ENCODE peak calls at places on chromosome 11, in six cellular contexts. One of them, this sample, is unnamed.

GRCh38 chr11:75346912-75347647 is 4.4 kb downstream of the ARRB1 start:
- DNase-seq in neural progenitor cell: no peak
- DNase-seq in GM23338: no peak
- DNase-seq in K562: no peak
- DNase-seq in HCT116: no peak
- DNase-seq in fibroblast of lung: peak
- DNase-seq in this sample: no peak

GRCh38 chr11:13956988-13957387 is 5.5 kb upstream of the SPON1 start:
- DNase-seq in neural progenitor cell: no peak
- DNase-seq in GM23338: no peak
- DNase-seq in K562: no peak
- DNase-seq in HCT116: no peak
- DNase-seq in fibroblast of lung: no peak
- DNase-seq in this sample: no peak

GRCh38 chr11:85742348-85742747 is 56.4 kb upstream of the CCDC89 start:
- DNase-seq in neural progenitor cell: no peak
- DNase-seq in GM23338: no peak
- DNase-seq in K562: no peak
- DNase-seq in HCT116: no peak
- DNase-seq in fibroblast of lung: no peak
- DNase-seq in this sample: no peak

GRCh38 chr11:115941481-115941993 is 437.3 kb upstream of the CADM1 start:
- DNase-seq in neural progenitor cell: no peak
- DNase-seq in GM23338: no peak
- DNase-seq in K562: peak
- DNase-seq in HCT116: no peak
- DNase-seq in fibroblast of lung: peak
- DNase-seq in this sample: no peak

GRCh38 chr11:1310772-1311468 is 1.5 kb upstream of the TOLLIP start:
- DNase-seq in neural progenitor cell: no peak
- DNase-seq in GM23338: no peak
- DNase-seq in K562: no peak
- DNase-seq in HCT116: no peak
- DNase-seq in fibroblast of lung: no peak
- DNase-seq in this sample: no peak

GRCh38 chr11:81987829-81988472 is 745.7 kb downstream of the FAM181B start:
- DNase-seq in neural progenitor cell: no peak
- DNase-seq in GM23338: no peak
- DNase-seq in K562: no peak
- DNase-seq in HCT116: no peak
- DNase-seq in fibroblast of lung: peak
- DNase-seq in this sample: no peak

GRCh38 chr11:69477111-69477510 is 4.4 kb upstream of the LINC01488 start:
- DNase-seq in neural progenitor cell: no peak
- DNase-seq in GM23338: no peak
- DNase-seq in K562: no peak
- DNase-seq in HCT116: no peak
- DNase-seq in fibroblast of lung: no peak
- DNase-seq in this sample: no peak

GRCh38 chr11:94934362-94934761 is 39.0 kb downstream of the CWC15 start:
- DNase-seq in neural progenitor cell: peak
- DNase-seq in GM23338: peak
- DNase-seq in K562: no peak
- DNase-seq in HCT116: no peak
- DNase-seq in fibroblast of lung: peak
- DNase-seq in this sample: peak

GRCh38 chr11:63713776-63714175 is 32.5 kb downstream of the RTN3 start:
- DNase-seq in neural progenitor cell: no peak
- DNase-seq in GM23338: no peak
- DNase-seq in K562: no peak
- DNase-seq in HCT116: no peak
- DNase-seq in fibroblast of lung: no peak
- DNase-seq in this sample: no peak

GRCh38 chr11:22957890-22958289 is 97.6 kb upstream of the CCDC179 start:
- DNase-seq in neural progenitor cell: no peak
- DNase-seq in GM23338: no peak
- DNase-seq in K562: no peak
- DNase-seq in HCT116: no peak
- DNase-seq in fibroblast of lung: no peak
- DNase-seq in this sample: peak

GRCh38 chr11:44766972-44767278 is 40.2 kb downstream of the TSPAN18 start:
- DNase-seq in neural progenitor cell: no peak
- DNase-seq in GM23338: no peak
- DNase-seq in K562: no peak
- DNase-seq in HCT116: no peak
- DNase-seq in fibroblast of lung: no peak
- DNase-seq in this sample: no peak

GRCh38 chr11:87604350-87604749 is 566.6 kb downstream of the TMEM135 start:
- DNase-seq in neural progenitor cell: no peak
- DNase-seq in GM23338: no peak
- DNase-seq in K562: no peak
- DNase-seq in HCT116: no peak
- DNase-seq in fibroblast of lung: no peak
- DNase-seq in this sample: no peak

GRCh38 chr11:108698844-108699642 is 34.2 kb downstream of the DDX10 start:
- DNase-seq in neural progenitor cell: no peak
- DNase-seq in GM23338: no peak
- DNase-seq in K562: no peak
- DNase-seq in HCT116: no peak
- DNase-seq in fibroblast of lung: no peak
- DNase-seq in this sample: no peak

GRCh38 chr11:59766542-59766941 is 11.4 kb downstream of the STX3 start:
- DNase-seq in neural progenitor cell: peak
- DNase-seq in GM23338: no peak
- DNase-seq in K562: peak
- DNase-seq in HCT116: no peak
- DNase-seq in fibroblast of lung: no peak
- DNase-seq in this sample: no peak

GRCh38 chr11:22193348-22194051 is 615 bp downstream of the ANO5 start:
- DNase-seq in neural progenitor cell: peak
- DNase-seq in GM23338: peak
- DNase-seq in K562: peak
- DNase-seq in HCT116: no peak
- DNase-seq in fibroblast of lung: no peak
- DNase-seq in this sample: peak

GRCh38 chr11:2271077-2271326 is 614 bp upstream of the ASCL2 start:
- DNase-seq in neural progenitor cell: peak
- DNase-seq in GM23338: peak
- DNase-seq in K562: peak
- DNase-seq in HCT116: no peak
- DNase-seq in fibroblast of lung: no peak
- DNase-seq in this sample: no peak

GRCh38 chr11:124807201-124807600 is 7.0 kb upstream of the MSANTD2 start:
- DNase-seq in neural progenitor cell: no peak
- DNase-seq in GM23338: no peak
- DNase-seq in K562: no peak
- DNase-seq in HCT116: no peak
- DNase-seq in fibroblast of lung: no peak
- DNase-seq in this sample: no peak

GRCh38 chr11:68128682-68129327 is 7.6 kb upstream of the CHKA start:
- DNase-seq in neural progenitor cell: no peak
- DNase-seq in GM23338: peak
- DNase-seq in K562: peak
- DNase-seq in HCT116: no peak
- DNase-seq in fibroblast of lung: peak
- DNase-seq in this sample: no peak

GRCh38 chr11:110098645-110099044 is 5.5 kb downstream of the ZC3H12C start:
- DNase-seq in neural progenitor cell: no peak
- DNase-seq in GM23338: no peak
- DNase-seq in K562: no peak
- DNase-seq in HCT116: no peak
- DNase-seq in fibroblast of lung: no peak
- DNase-seq in this sample: peak

GRCh38 chr11:102279641-102280170 is 37.6 kb upstream of the BIRC3 start:
- DNase-seq in neural progenitor cell: no peak
- DNase-seq in GM23338: peak
- DNase-seq in K562: no peak
- DNase-seq in HCT116: no peak
- DNase-seq in fibroblast of lung: peak
- DNase-seq in this sample: peak

GRCh38 chr11:59668188-59668949 is 468 bp downstream of the PATL1 start:
- DNase-seq in neural progenitor cell: peak
- DNase-seq in GM23338: peak
- DNase-seq in K562: peak
- DNase-seq in HCT116: no peak
- DNase-seq in fibroblast of lung: peak
- DNase-seq in this sample: peak

GRCh38 chr11:62340269-62340901 is 3.1 kb downstream of the ASRGL1 start:
- DNase-seq in neural progenitor cell: peak
- DNase-seq in GM23338: peak
- DNase-seq in K562: peak
- DNase-seq in HCT116: peak
- DNase-seq in fibroblast of lung: peak
- DNase-seq in this sample: peak

GRCh38 chr11:35717043-35717442 is 54.5 kb downstream of the TRIM44 start:
- DNase-seq in neural progenitor cell: peak
- DNase-seq in GM23338: peak
- DNase-seq in K562: no peak
- DNase-seq in HCT116: no peak
- DNase-seq in fibroblast of lung: no peak
- DNase-seq in this sample: no peak

GRCh38 chr11:75780888-75781287 is 12.3 kb downstream of the DGAT2 start:
- DNase-seq in neural progenitor cell: no peak
- DNase-seq in GM23338: no peak
- DNase-seq in K562: no peak
- DNase-seq in HCT116: no peak
- DNase-seq in fibroblast of lung: no peak
- DNase-seq in this sample: no peak

GRCh38 chr11:64843971-64844329 is 503 bp downstream of the CDC42BPG start:
- DNase-seq in neural progenitor cell: no peak
- DNase-seq in GM23338: no peak
- DNase-seq in K562: no peak
- DNase-seq in HCT116: no peak
- DNase-seq in fibroblast of lung: no peak
- DNase-seq in this sample: no peak
- H3K27ac ChIP-seq in neural progenitor cell: no peak
- H3K27ac ChIP-seq in GM23338: no peak
- H3K27ac ChIP-seq in K562: peak
- H3K27ac ChIP-seq in HCT116: peak
- H3K27ac ChIP-seq in fibroblast of lung: no peak
- H3K27ac ChIP-seq in this sample: peak

DNA sequence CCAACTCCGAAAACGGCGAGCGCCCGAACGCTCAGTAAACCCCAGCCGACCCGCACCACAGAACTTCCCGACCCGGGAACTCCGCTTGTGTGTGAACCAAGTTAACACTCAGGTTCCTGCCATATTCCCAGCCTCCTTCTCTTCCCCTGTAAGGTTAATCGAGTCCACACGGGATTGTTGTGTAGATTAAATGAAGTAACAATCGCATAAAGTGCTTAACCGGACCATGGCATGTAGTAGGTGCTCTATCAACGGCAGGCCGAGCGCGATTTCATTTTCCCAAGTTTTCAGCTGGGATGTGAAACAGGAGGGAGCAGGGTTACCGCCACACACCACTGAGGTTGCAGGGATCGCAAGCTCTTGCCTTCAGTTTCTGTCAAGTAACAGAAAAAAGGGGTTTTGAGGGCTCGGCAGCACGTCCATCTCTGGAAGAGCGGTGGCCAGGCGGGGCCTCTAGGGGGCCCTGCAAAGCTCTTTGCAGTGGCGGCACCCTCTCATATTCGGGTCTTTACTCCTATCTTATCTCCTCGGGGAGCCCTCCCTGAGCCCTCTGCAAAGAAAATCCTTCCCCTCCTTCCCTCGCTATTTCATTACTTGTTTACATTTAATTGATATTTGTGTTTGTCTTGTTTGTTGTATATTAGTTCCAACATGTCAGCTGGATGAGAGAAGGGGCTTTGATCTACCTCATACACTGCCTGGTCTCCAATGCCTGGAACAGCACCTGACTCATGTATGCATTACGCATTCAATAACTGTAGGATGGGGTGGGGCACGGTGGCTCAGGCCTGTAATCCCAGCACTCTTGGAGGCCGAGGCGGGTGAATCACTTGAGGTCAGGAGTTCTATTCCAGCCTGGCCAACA is 792 bp upstream of the PLEKHA7 start:
- DNase-seq in neural progenitor cell: peak
- DNase-seq in GM23338: peak
- DNase-seq in K562: peak
- DNase-seq in HCT116: peak
- DNase-seq in fibroblast of lung: peak
- DNase-seq in this sample: peak
- TF ChIP-seq EZH2 in neural progenitor cell: no peak
- TF ChIP-seq EZH2 in GM23338: peak
- TF ChIP-seq EZH2 in K562: peak
- TF ChIP-seq EZH2 in HCT116: no peak
- TF ChIP-seq EZH2 in fibroblast of lung: peak
- TF ChIP-seq EZH2 in this sample: no peak

GRCh38 chr11:66268953-66269906 is 791 bp downstream of the RAB1B start:
- DNase-seq in neural progenitor cell: peak
- DNase-seq in GM23338: peak
- DNase-seq in K562: peak
- DNase-seq in HCT116: no peak
- DNase-seq in fibroblast of lung: peak
- DNase-seq in this sample: peak
- TF ChIP-seq CTCF in neural progenitor cell: peak
- TF ChIP-seq CTCF in GM23338: peak
- TF ChIP-seq CTCF in K562: peak
- TF ChIP-seq CTCF in HCT116: no peak
- TF ChIP-seq CTCF in fibroblast of lung: peak
- TF ChIP-seq CTCF in this sample: peak

DNA sequence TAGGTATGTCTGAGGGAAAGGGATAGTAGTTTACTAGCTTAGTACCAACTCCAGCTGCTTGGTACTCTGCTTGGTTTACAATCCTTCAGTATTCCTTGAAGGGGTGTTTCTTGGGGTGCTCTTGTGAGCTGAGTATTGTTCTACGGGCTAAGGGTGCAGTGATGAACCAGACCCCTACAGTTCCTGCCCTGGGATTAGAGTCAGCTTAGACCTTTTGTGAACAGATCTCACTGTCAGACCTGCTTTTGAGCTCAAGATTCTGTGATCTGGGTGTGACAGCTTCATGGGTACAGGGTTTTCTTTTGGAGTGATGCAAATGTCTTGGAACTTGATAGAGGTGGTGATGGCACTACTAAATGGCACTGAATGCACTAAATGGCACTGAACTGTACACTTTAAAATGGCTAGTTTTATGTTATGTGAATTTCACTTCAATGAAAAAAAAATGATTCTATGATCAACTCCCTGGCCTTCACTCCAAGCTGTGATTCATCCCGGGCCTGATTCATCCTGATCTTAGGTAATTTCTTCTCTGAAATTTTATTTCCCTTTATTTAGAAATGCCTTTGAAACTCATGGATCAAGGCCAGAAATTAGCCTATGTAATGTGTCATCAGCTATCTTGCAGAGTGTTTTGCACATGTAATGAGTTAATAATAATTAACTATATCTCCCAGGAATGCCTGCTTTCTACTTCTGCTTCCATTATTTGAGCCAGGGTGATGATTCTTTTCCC is 87.8 kb downstream of the NCAM1 start:
- DNase-seq in neural progenitor cell: no peak
- DNase-seq in GM23338: no peak
- DNase-seq in K562: no peak
- DNase-seq in HCT116: no peak
- DNase-seq in fibroblast of lung: peak
- DNase-seq in this sample: no peak
- H3K27ac ChIP-seq in neural progenitor cell: no peak
- H3K27ac ChIP-seq in GM23338: no peak
- H3K27ac ChIP-seq in K562: no peak
- H3K27ac ChIP-seq in HCT116: no peak
- H3K27ac ChIP-seq in fibroblast of lung: no peak
- H3K27ac ChIP-seq in this sample: no peak

This sample was measured in A673.